ENCODE peak calls at places on chromosomes 13 and 19, in seven cellular contexts. Z is neuronal stem cell; M is tibial artery; K is CD4-positive, CD25-positive, alpha-beta regulatory T cell; I is GM23248; R is WERI-Rb-1; U is RWPE2. X is an unnamed sample.

GRCh38 chr13:33797622-33798021 is 20.3 kb upstream of the RFC3 start:
- DNase-seq in Z (no peak), M (no peak), K (no peak), I (peak), R (no peak), U (no peak), X (no peak)

GRCh38 chr13:37870895-37871550 is 1.5 kb upstream of the TRPC4 start:
- DNase-seq in Z (no peak), M (no peak), K (no peak), I (peak), R (no peak), U (no peak), X (no peak)

GRCh38 chr13:80337011-80337688 is 3.8 kb downstream of the SPRY2 start:
- DNase-seq in Z (no peak), M (no peak), K (no peak), I (peak), R (no peak), U (no peak), X (peak)

GRCh38 chr13:22198001-22198400 is 527.1 kb downstream of the FGF9 start:
- DNase-seq in Z (no peak), M (no peak), K (no peak), I (peak), R (no peak), U (no peak), X (no peak)

GRCh38 chr13:82010780-82011179 is 1669.9 kb upstream of the SPRY2 start:
- DNase-seq in Z (no peak), M (no peak), K (no peak), I (no peak), R (no peak), U (no peak), X (no peak)

GRCh38 chr13:76965759-76966421 is 17.6 kb downstream of the ACOD1 start:
- DNase-seq in Z (no peak), M (peak), K (no peak), I (peak), R (no peak), U (no peak), X (peak)

GRCh38 chr13:110485604-110486003 is 75.9 kb downstream of the RAB20 start:
- DNase-seq in Z (peak), M (no peak), K (no peak), I (no peak), R (no peak), U (no peak), X (peak)

GRCh38 chr13:72112216-72112615 is 245.2 kb upstream of the DACH1 start:
- DNase-seq in Z (no peak), M (no peak), K (no peak), I (no peak), R (no peak), U (no peak), X (no peak)

GRCh38 chr13:45859682-45860081 is 8.1 kb upstream of the SIAH3 start:
- DNase-seq in Z (peak), M (no peak), K (no peak), I (no peak), R (no peak), U (no peak), X (peak)

GRCh38 chr13:36344173-36344572 is 2.0 kb downstream of the SPART start:
- DNase-seq in Z (no peak), M (no peak), K (no peak), I (peak), R (no peak), U (no peak), X (peak)

GRCh38 chr19:56142087-56142787 is 1.1 kb downstream of the ZNF444 start:
- DNase-seq in Z (no peak), M (no peak), K (no peak), I (no peak), R (no peak), U (no peak), X (no peak)

GRCh38 chr19:55549500-55550320 is 4.4 kb upstream of the SBK3 start:
- DNase-seq in Z (peak), M (no peak), K (no peak), I (peak), R (peak), U (no peak), X (peak)

GRCh38 chr19:4007836-4008539 is 452 bp downstream of the PIAS4 start:
- DNase-seq in Z (peak), M (no peak), K (peak), I (peak), R (peak), U (no peak), X (peak)

GRCh38 chr19:43570174-43570791 is 5.0 kb downstream of the XRCC1 start:
- DNase-seq in Z (no peak), M (no peak), K (no peak), I (peak), R (no peak), U (no peak), X (no peak)

GRCh38 chr19:31707206-31707605 is 358.0 kb upstream of the TSHZ3 start:
- DNase-seq in Z (no peak), M (no peak), K (no peak), I (no peak), R (no peak), U (no peak), X (no peak)
- H3K27ac ChIP-seq in Z (no peak), M (no peak), K (no peak), I (no peak), R (no peak), U (no peak), X (no peak)

GRCh38 chr19:46197314-46198070 is 32.0 kb upstream of the IGFL1 start:
- DNase-seq in Z (no peak), M (no peak), K (no peak), I (no peak), R (peak), U (no peak), X (no peak)

GRCh38 chr19:46201413-46202310 is 27.9 kb upstream of the IGFL1 start:
- DNase-seq in Z (no peak), M (no peak), K (no peak), I (peak), R (peak), U (no peak), X (no peak)

GRCh38 chr19:46195104-46195503 is 34.4 kb upstream of the IGFL1 start:
- DNase-seq in Z (no peak), M (no peak), K (no peak), I (no peak), R (no peak), U (no peak), X (no peak)

GRCh38 chr19:46196410-46197124 is 33.0 kb upstream of the IGFL1 start:
- DNase-seq in Z (no peak), M (no peak), K (no peak), I (no peak), R (no peak), U (no peak), X (no peak)

DNA sequence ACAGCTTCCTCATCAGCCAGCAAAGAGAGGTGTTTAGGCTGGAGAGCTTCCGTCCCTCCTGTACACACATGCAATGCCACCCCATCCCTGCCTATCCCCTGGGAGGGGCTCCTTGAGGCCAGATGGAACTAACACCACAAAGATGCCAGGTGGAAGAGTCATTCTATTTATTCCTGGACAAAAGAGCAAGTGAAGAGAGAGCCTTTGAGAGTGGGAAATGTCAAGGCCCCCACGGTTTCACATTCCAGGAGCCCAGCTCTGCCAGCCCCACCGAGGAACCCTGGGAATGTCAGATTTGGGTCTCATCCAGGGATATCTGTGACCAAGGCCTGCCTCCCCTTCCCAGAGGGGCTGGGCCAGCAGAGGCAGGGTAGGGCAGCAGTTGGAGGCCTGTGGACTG is 30.8 kb upstream of the IGFL1 start:
- DNase-seq in Z (no peak), M (no peak), K (no peak), I (no peak), R (no peak), U (no peak), X (no peak)
- H3K27ac ChIP-seq in Z (no peak), M (no peak), K (no peak), I (no peak), R (no peak), U (peak), X (no peak)

GRCh38 chr13:94312511-94313191 is 166.8 kb downstream of the DCT start:
- DNase-seq in Z (peak), M (no peak), K (peak), I (no peak), R (no peak), U (no peak), X (no peak)
- H3K27ac ChIP-seq in Z (no peak), M (no peak), K (peak), I (no peak), R (no peak), U (peak), X (no peak)

GRCh38 chr19:46970815-46971214 is 48.8 kb upstream of the NPAS1 start:
- DNase-seq in Z (no peak), M (no peak), K (no peak), I (peak), R (no peak), U (no peak), X (no peak)
- H3K27ac ChIP-seq in Z (no peak), M (peak), K (no peak), I (peak), R (no peak), U (no peak), X (no peak)

GRCh38 chr19:18386543-18387251 is 739 bp downstream of the GDF15 start:
- DNase-seq in Z (no peak), M (no peak), K (no peak), I (peak), R (no peak), U (no peak), X (peak)
- H3K27ac ChIP-seq in Z (no peak), M (no peak), K (no peak), I (peak), R (peak), U (no peak), X (peak)

GRCh38 chr19:934197-934840 is 8.5 kb downstream of the ARID3A start:
- DNase-seq in Z (no peak), M (no peak), K (no peak), I (no peak), R (no peak), U (no peak), X (no peak)
- H3K27ac ChIP-seq in Z (no peak), M (peak), K (no peak), I (peak), R (peak), U (peak), X (peak)

GRCh38 chr19:18253716-18254115 is 20.5 kb downstream of the IQCN start:
- DNase-seq in Z (no peak), M (no peak), K (no peak), I (peak), R (no peak), U (no peak), X (no peak)
- H3K27ac ChIP-seq in Z (no peak), M (no peak), K (no peak), I (no peak), R (no peak), U (no peak), X (no peak)

GRCh38 chr19:19372656-19373416 is 32.6 kb upstream of the GATAD2A start:
- DNase-seq in Z (no peak), M (no peak), K (peak), I (peak), R (peak), U (no peak), X (peak)
- H3K27ac ChIP-seq in Z (no peak), M (peak), K (peak), I (peak), R (peak), U (peak), X (no peak)

GRCh38 chr19:14167013-14167593 is 30.7 kb upstream of the ASF1B start:
- DNase-seq in Z (no peak), M (no peak), K (peak), I (no peak), R (no peak), U (no peak), X (no peak)

GRCh38 chr19:14167594-14168138 is 31.3 kb upstream of the ASF1B start:
- DNase-seq in Z (no peak), M (no peak), K (peak), I (no peak), R (no peak), U (no peak), X (peak)

GRCh38 chr19:14164724-14165493 is 28.5 kb upstream of the ASF1B start:
- DNase-seq in Z (no peak), M (no peak), K (no peak), I (no peak), R (no peak), U (no peak), X (no peak)

GRCh38 chr19:14165986-14166385 is 29.6 kb upstream of the ASF1B start:
- DNase-seq in Z (no peak), M (no peak), K (no peak), I (no peak), R (no peak), U (no peak), X (peak)

DNA sequence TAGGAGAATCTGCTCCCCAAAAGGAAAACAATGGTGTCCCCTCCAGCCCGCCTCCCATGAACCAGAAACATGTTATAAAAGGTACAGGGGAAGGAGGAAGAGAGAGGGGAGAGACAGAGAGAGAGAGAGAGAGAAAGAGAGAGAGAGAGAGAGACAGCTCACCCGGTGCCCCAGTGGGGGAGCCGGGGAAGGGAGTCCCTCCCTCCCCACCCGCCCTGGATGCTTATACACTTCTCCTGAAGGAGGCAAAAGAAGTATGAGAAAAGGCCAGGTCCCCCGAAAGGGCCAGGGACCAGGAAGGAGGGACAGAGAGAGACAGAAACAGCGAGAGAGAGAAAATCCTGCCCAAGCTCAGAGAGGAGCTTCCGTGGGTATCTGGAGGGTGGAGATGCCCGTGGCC is 30.1 kb upstream of the ASF1B start:
- DNase-seq in Z (no peak), M (no peak), K (peak), I (no peak), R (no peak), U (no peak), X (no peak)
- H3K27ac ChIP-seq in Z (no peak), M (no peak), K (peak), I (no peak), R (no peak), U (no peak), X (no peak)

DNA sequence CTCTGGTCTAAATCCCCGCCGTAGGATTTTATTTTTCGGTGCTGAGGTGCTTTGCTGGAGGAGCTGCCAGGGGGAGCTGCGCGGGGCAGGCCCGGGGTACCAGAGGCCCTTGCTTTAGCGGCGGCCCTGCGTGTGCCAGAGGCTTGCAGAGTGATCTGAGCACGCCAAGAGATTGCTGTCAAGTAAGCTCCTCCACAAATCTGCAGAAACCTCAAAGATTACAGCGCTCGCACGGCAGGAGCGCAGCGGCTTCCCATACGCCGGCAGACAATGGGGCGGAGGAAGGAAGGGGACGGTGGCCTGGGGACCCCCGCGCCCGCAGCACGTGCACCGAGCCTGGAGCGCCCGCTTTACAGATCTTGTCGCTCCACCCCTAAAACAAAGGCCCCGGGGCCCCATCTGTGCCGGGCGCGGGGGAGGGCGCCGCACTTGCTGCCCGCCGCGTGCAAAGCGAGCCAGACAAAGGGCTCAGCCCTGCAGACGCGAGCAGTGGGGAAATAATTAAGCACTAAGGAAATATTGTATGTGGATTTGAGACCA is 9.1 kb upstream of the C19orf12 start:
- DNase-seq in Z (peak), M (no peak), K (peak), I (peak), R (peak), U (no peak), X (no peak)
- H3K27ac ChIP-seq in Z (peak), M (no peak), K (no peak), I (no peak), R (peak), U (no peak), X (no peak)